ENCODE peak calls at places on chromosomes 7 and 10, in eight cellular contexts. O, J, S, A, H, G, P and C are unnamed samples.

GRCh38 chr7:74483402-74484336 is 30.0 kb downstream of the GTF2IRD1 start:
- DNase-seq in O (peak; percentile 35), J (no peak), S (no peak), A (no peak), H (no peak), G (no peak), P (peak; percentile 47), C (no peak)

GRCh38 chr10:124035928-124036558 is 57.4 kb downstream of the CHST15 start:
- DNase-seq in O (no peak), J (no peak), S (no peak), A (no peak), H (no peak), G (no peak), P (no peak), C (peak; percentile 93)

GRCh38 chr10:132391372-132392020 is 5.5 kb upstream of the PWWP2B start:
- DNase-seq in O (peak; percentile 10), J (no peak), S (no peak), A (no peak), H (no peak), G (no peak), P (no peak), C (no peak)

GRCh38 chr7:100488333-100489095 is 4.8 kb downstream of the NYAP1 start:
- DNase-seq in O (no peak), J (no peak), S (no peak), A (no peak), H (no peak), G (no peak), P (no peak), C (no peak)

GRCh38 chr7:50555594-50556140 is 9.5 kb downstream of the DDC start:
- DNase-seq in O (no peak), J (no peak), S (no peak), A (no peak), H (no peak), G (no peak), P (no peak), C (no peak)

GRCh38 chr10:11683529-11684320 is 58.5 kb upstream of the ECHDC3 start:
- DNase-seq in O (no peak), J (no peak), S (no peak), A (no peak), H (no peak), G (no peak), P (no peak), C (no peak)

GRCh38 chr7:75776295-75776971 is 4.4 kb upstream of the CCL26 start:
- DNase-seq in O (no peak), J (no peak), S (no peak), A (peak; percentile 57), H (no peak), G (peak; percentile 67), P (peak; percentile 95), C (peak; percentile 47)

GRCh38 chr7:104779888-104780287 is 234.1 kb upstream of the KMT2E start:
- DNase-seq in O (no peak), J (no peak), S (no peak), A (no peak), H (no peak), G (no peak), P (no peak), C (no peak)

GRCh38 chr10:92839191-92840085 is 8.9 kb upstream of the EXOC6 start:
- DNase-seq in O (peak; percentile 55), J (peak; percentile 87), S (peak; percentile 90), A (no peak), H (peak; percentile 74), G (no peak), P (peak; percentile 44), C (no peak)

GRCh38 chr10:17622061-17622460 is 4.9 kb upstream of the HACD1 start:
- DNase-seq in O (no peak), J (no peak), S (no peak), A (no peak), H (no peak), G (no peak), P (peak; percentile 39), C (no peak)

GRCh38 chr10:17616403-17617030 is 657 bp downstream of the HACD1 start:
- DNase-seq in O (peak; percentile 69), J (peak; percentile 66), S (peak; percentile 94), A (no peak), H (peak; percentile 74), G (no peak), P (peak; percentile 39), C (no peak)

DNA sequence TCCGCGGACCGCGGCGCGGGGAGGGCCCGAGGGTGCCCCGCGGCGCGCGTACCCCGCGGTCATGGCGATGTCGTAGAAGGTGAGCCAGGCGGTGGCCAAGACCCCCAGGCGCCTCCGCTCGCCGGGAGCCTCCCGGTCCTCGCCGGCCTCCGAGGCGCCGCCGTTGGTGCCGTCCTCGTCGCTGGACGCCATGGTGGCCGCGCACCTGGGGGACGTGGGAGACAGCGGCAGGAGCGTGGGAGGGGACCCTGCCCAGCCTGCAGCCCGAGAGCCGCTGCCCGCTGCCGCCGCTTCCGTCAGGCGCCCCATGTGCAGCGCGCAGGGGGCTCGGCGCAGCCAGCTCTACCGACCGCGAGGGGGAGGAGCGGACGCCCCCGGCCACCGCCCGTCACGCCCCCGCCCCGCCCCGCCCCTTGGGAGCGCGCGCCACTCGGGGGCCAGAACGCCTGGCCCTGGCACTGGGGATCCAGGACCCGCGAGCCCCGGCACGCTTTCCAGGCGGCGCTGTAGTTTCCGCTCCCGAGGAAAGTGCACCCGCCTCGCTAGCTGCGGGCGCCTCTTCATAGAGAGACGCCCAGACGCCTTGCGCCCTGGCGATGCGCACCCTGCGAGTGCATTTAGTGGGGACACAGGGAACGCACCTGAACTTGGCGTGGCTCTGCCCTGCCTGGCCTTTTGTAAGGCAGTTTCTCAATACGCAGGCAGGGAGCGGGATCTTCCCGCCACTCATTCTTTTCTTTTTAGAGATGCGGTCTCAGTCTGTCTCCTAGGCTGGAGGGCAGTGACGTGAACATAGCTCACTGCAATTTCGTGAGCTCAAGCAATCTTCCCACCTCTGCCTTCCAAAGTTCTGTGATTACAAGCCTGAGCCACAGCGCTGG is at the start of gene HACD1:
- DNase-seq in O (peak; percentile 47), J (peak; percentile 91), S (peak; percentile 86), A (peak; percentile 8), H (peak; percentile 68), G (no peak), P (peak; percentile 68), C (no peak)
- TF ChIP-seq CTCF in O (no peak), J (peak; percentile 34), S (peak; percentile 36), A (peak; percentile 37), H (no peak), G (peak; percentile 61), P (no peak), C (no peak)

DNA sequence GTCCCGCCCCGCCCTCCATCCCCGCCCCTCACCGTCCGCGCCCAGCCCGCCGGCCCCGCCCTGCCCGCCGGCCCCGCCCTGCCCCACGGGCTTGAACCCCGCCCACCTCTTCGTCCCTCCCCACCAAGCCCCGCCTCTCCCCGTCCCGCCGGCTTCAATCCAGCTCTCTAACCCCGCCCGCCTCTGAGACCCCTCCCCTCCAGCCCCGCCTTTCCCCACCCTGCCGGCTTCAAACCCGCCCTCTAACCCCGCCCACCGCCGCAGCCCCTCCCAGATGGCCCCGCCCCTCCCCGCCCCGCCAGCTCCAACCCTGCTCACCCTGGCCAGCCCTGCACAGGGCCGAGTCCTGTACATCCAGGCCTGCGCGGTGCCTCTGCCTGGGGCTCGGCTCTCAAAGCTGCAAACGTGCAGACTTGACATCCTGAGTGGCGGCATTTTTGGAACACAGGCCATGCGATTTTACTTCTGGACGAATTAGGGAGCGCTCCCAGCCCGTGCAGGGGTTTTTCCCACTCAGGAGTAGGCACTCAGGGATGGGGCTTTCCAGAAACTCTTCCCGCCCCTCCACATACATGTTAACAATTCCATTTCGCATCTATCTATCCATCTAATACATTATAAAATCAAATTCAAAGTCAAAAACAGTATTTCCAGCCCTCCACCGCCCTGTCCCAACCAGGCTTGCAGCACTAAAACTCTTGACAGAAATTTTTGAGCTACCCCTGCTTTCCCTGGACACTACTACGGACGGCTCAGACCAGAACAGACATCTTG is 475 bp upstream of the NMT2 start:
- DNase-seq in O (peak; percentile 98), J (peak; percentile 97), S (peak; percentile 93), A (peak; percentile 95), H (peak; percentile 97), G (no peak), P (peak; percentile 92), C (peak; percentile 53)
- H3K4me3 ChIP-seq in O (no peak overlapping the region), J (peak overlapping the region; percentile 29), S (peak overlapping the region; percentile 49), A (peak overlapping the region; percentile 10), H (no peak overlapping the region), G (peak overlapping the region; percentile 35), P (no peak overlapping the region), C (peak overlapping the region; percentile 35)

DNA sequence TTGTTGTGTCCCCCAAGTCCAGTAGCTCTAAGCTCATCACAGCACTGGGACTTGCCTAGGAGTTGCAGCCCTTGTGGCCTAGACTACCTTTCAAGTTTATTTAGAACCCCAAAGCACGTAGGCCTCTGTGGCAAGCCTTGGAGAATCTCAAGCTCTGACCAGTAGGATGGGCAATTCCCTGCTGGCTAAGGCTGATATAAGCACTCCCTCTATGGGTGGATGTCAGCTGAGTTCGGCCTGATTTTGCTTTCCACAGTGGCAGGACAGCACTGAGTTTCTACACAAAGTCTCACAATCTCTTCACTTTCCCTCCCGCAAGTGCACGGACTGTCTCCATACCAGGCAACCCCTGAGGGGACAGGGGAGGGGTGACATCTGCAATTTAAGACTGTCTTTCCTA is 886.4 kb upstream of the LRRN3 start:
- DNase-seq in O (no peak), J (peak; percentile 39), S (peak; percentile 73), A (no peak), H (no peak), G (no peak), P (no peak), C (no peak)
- TF ChIP-seq CTCF in O (no peak), J (peak; percentile 74), S (peak; percentile 89), A (peak; percentile 35), H (no peak), G (no peak), P (no peak), C (no peak)

GRCh38 chr10:110834622-110835219 is 37.0 kb upstream of the PDCD4 start:
- DNase-seq in O (peak; percentile 74), J (no peak), S (peak; percentile 67), A (no peak), H (peak; percentile 64), G (no peak), P (no peak), C (no peak)

GRCh38 chr10:110837418-110838120 is 34.2 kb upstream of the PDCD4 start:
- DNase-seq in O (no peak), J (no peak), S (no peak), A (no peak), H (no peak), G (no peak), P (no peak), C (no peak)

GRCh38 chr10:110833234-110833940 is 38.3 kb upstream of the PDCD4 start:
- DNase-seq in O (peak; percentile 52), J (no peak), S (peak; percentile 13), A (no peak), H (no peak), G (no peak), P (no peak), C (no peak)

GRCh38 chr10:110835841-110836240 is 35.9 kb upstream of the PDCD4 start:
- DNase-seq in O (no peak), J (no peak), S (no peak), A (no peak), H (no peak), G (no peak), P (no peak), C (no peak)

DNA sequence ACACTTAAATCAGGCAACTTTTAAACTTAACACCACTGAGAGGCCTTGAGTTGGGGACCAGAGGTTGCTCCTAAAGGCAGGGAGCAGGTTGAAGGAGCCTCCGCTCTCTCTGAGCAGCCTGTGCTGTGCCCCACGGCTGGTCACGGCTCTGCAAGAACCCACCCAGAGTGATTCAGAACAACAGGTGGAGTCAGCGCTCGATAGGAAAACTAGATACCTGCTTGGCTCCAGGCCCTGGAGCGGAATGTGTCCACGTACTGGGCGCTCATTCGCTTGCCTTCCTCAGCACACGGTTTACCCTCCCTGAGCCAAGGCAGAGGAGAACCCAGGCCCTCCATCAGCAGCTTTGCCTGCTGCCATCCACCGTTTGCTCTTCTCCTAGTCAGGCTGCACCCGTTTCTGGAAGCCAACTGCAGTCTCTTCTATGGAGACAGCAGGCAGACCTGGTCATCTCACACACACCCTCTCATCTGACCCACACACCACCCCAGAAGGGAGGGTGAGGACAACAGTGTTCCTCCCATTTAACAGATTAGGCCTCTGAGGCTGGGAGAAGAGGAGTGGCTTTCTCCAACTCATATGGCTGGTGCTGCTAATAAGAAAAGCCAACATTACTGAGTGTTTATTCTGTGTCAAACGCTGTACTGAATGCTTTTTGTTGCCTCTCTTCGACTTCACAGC is 37.6 kb upstream of the PDCD4 start:
- DNase-seq in O (peak; percentile 77), J (no peak), S (no peak), A (no peak), H (no peak), G (no peak), P (no peak), C (no peak)
- H3K4me3 ChIP-seq in O (no peak overlapping the region), J (no peak overlapping the region), S (no peak overlapping the region), A (no peak overlapping the region), H (no peak overlapping the region), G (no peak overlapping the region), P (no peak overlapping the region), C (no peak overlapping the region)